ENCODE peak calls at places on chromosomes 6 and 20, in five cellular contexts. D, G, Y, H and P are unnamed samples. For H3K36me3, the result is how much of the 10 kb centered on the place peaks cover.

GRCh38 chr20:47885909-47886453 is 100.7 kb upstream of the SULF2 start:
- DNase-seq in D (no peak), G (no peak), Y (no peak), H (no peak), P (peak)

GRCh38 chr6:43383021-43383667 is 13.7 kb upstream of the ZNF318 start:
- DNase-seq in D (no peak), G (no peak), Y (no peak), H (no peak), P (no peak)

GRCh38 chr20:31476313-31476623 is 1.2 kb downstream of the REM1 start:
- DNase-seq in D (no peak), G (no peak), Y (no peak), H (no peak), P (no peak)

GRCh38 chr20:1946762-1947534 is 46.9 kb downstream of the PDYN start:
- DNase-seq in D (peak), G (peak), Y (peak), H (peak), P (peak)

GRCh38 chr6:6379573-6379972 is 59.1 kb upstream of the F13A1 start:
- DNase-seq in D (no peak), G (peak), Y (no peak), H (no peak), P (no peak)

GRCh38 chr6:11069760-11070159 is 23.9 kb upstream of the SMIM13 start:
- DNase-seq in D (no peak), G (no peak), Y (no peak), H (no peak), P (no peak)

GRCh38 chr6:41097467-41098090 is 24.8 kb downstream of the NFYA start:
- DNase-seq in D (no peak), G (no peak), Y (no peak), H (no peak), P (no peak)

GRCh38 chr20:61900376-61901293 is 165.0 kb downstream of the TAF4 start:
- DNase-seq in D (no peak), G (no peak), Y (no peak), H (no peak), P (no peak)

GRCh38 chr6:140537834-140538680 is 1163.6 kb upstream of the CITED2 start:
- DNase-seq in D (peak), G (peak), Y (no peak), H (no peak), P (peak)

GRCh38 chr6:72212686-72213085 is 326.3 kb downstream of the RIMS1 start:
- DNase-seq in D (no peak), G (no peak), Y (no peak), H (no peak), P (no peak)

GRCh38 chr6:145380186-145380585 is 355.1 kb downstream of the EPM2A start:
- DNase-seq in D (no peak), G (no peak), Y (no peak), H (no peak), P (no peak)

GRCh38 chr20:29741594-29741893 is 1515.9 kb upstream of the DEFB115 start:
- DNase-seq in D (no peak), G (no peak), Y (peak), H (no peak), P (no peak)

GRCh38 chr6:153058291-153058690 is 55.8 kb upstream of the MTRF1L start:
- DNase-seq in D (no peak), G (no peak), Y (no peak), H (no peak), P (no peak)

GRCh38 chr6:3209114-3210023 is 18.1 kb downstream of the TUBB2B start:
- DNase-seq in D (peak), G (no peak), Y (peak), H (peak), P (peak)

GRCh38 chr20:1920826-1921225 is 25.6 kb downstream of the SIRPA start:
- DNase-seq in D (no peak), G (no peak), Y (no peak), H (no peak), P (no peak)

GRCh38 chr6:127484207-127484858 is 25.1 kb upstream of the KIAA0408 start:
- DNase-seq in D (no peak), G (no peak), Y (no peak), H (no peak), P (no peak)

GRCh38 chr20:38290829-38291581 is 13.0 kb upstream of the BPI start:
- DNase-seq in D (peak), G (no peak), Y (no peak), H (peak), P (peak)

GRCh38 chr6:24797596-24798216 is 1.0 kb downstream of the ARMH2 start:
- DNase-seq in D (no peak), G (peak), Y (no peak), H (no peak), P (no peak)

GRCh38 chr20:19495905-19496703 is 262.0 kb upstream of the RIN2 start:
- DNase-seq in D (no peak), G (peak), Y (no peak), H (peak), P (no peak)

GRCh38 chr20:44990425-44990824 is 24.1 kb downstream of the STK4 start:
- DNase-seq in D (no peak), G (no peak), Y (no peak), H (no peak), P (no peak)

GRCh38 chr20:34708621-34709043 is 4.5 kb downstream of the TP53INP2 start:
- DNase-seq in D (peak), G (peak), Y (peak), H (peak), P (no peak)

GRCh38 chr6:25307805-25308494 is 28.8 kb downstream of the CARMIL1 start:
- DNase-seq in D (no peak), G (no peak), Y (no peak), H (no peak), P (no peak)

GRCh38 chr20:61753196-61753942 is 312.3 kb downstream of the TAF4 start:
- DNase-seq in D (peak), G (no peak), Y (no peak), H (no peak), P (peak)

GRCh38 chr6:18386302-18386976 is 711 bp upstream of the RNF144B start:
- DNase-seq in D (no peak), G (peak), Y (peak), H (no peak), P (no peak)

GRCh38 chr6:28867078-28867414 is 56.7 kb downstream of the TRIM27 start:
- DNase-seq in D (peak), G (peak), Y (no peak), H (no peak), P (no peak)

GRCh38 chr6:42984001-42984923 is at the start of gene PPP2R5D:
- DNase-seq in D (peak), G (peak), Y (peak), H (peak), P (peak)

GRCh38 chr6:111989743-111990142 is 64.2 kb upstream of the CCN6 start:
- DNase-seq in D (no peak), G (no peak), Y (no peak), H (no peak), P (no peak)

GRCh38 chr6:100463685-100464161 is 998 bp downstream of the SIM1 start:
- DNase-seq in D (no peak), G (no peak), Y (no peak), H (no peak), P (no peak)
- H3K4me3 ChIP-seq in D (no peak), G (no peak), Y (no peak), H (peak), P (no peak)

DNA sequence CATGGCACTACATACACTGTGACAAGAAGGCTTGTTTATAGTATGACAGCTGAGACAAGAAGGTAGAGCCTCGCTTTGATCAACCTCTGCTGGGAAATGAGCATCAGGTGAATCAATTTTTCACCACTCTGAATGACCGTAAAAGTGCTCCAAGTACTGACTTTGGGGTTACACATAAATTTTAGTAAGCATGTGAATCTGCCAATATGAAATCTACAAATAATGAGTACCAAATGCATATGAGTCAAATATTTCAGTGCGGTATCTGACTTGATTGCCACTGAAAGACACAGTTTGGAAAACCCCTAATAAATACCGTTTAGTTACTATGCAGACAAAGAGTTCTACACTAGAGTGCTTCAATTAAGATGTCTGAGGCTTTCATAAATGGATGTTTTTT is 77.8 kb downstream of the ATG5 start:
- DNase-seq in D (no peak), G (no peak), Y (no peak), H (no peak), P (no peak)
- H3K36me3 ChIP-seq in D (under half), G (under half), Y (under half), H (under half), P (under half)

GRCh38 chr20:8326196-8326595 is 194.1 kb downstream of the PLCB1 start:
- DNase-seq in D (no peak), G (no peak), Y (no peak), H (no peak), P (no peak)
- TF ChIP-seq CTCF in D (no peak), G (no peak), Y (no peak), H (no peak), P (no peak)

GRCh38 chr20:58374027-58374850 is 14.8 kb upstream of the VAPB start:
- DNase-seq in D (no peak), G (no peak), Y (no peak), H (no peak), P (peak)

GRCh38 chr20:58377017-58377416 is 12.0 kb upstream of the VAPB start:
- DNase-seq in D (no peak), G (no peak), Y (no peak), H (no peak), P (no peak)

GRCh38 chr20:58374906-58375760 is 13.9 kb upstream of the VAPB start:
- DNase-seq in D (peak), G (no peak), Y (no peak), H (no peak), P (peak)

GRCh38 chr20:58378056-58378455 is 11.0 kb upstream of the VAPB start:
- DNase-seq in D (no peak), G (no peak), Y (no peak), H (no peak), P (peak)

GRCh38 chr20:58375796-58376195 is 13.2 kb upstream of the VAPB start:
- DNase-seq in D (no peak), G (no peak), Y (no peak), H (no peak), P (peak)
- H3K4me3 ChIP-seq in D (no peak), G (no peak), Y (no peak), H (no peak), P (no peak)